ENCODE peak calls at places on chromosomes 3 and 15, in five cellular contexts. J is psoas muscle; R is lower lobe of right lung; Q is CD4-positive, alpha-beta T cell; U is HFF-Myc. O is an unnamed sample.

GRCh38 chr15:53586815-53587214 is 172.6 kb downstream of the WDR72 start:
- DNase-seq in J (no peak), R (peak), Q (no peak), U (no peak), O (no peak)

GRCh38 chr3:143901105-143901504 is 52.8 kb upstream of the SLC9A9 start:
- DNase-seq in J (no peak), R (no peak), Q (no peak), U (peak), O (peak)

GRCh38 chr15:55587321-55588069 is 650 bp downstream of the PYGO1 start:
- DNase-seq in J (peak), R (peak), Q (no peak), U (no peak), O (no peak)

GRCh38 chr3:98095870-98096269 is 8.9 kb downstream of the OR5AC2 start:
- DNase-seq in J (no peak), R (no peak), Q (no peak), U (no peak), O (no peak)

GRCh38 chr3:29711255-29711771 is 430.4 kb downstream of the RBMS3 start:
- DNase-seq in J (no peak), R (no peak), Q (no peak), U (no peak), O (no peak)

GRCh38 chr3:194322701-194323174 is 28.4 kb downstream of the CPN2 start:
- DNase-seq in J (peak), R (no peak), Q (no peak), U (peak), O (no peak)

GRCh38 chr15:64754663-64755426 is 20.5 kb downstream of the RBPMS2 start:
- DNase-seq in J (no peak), R (no peak), Q (no peak), U (no peak), O (no peak)

GRCh38 chr3:100992086-100993033 is 861 bp downstream of the ABI3BP start:
- DNase-seq in J (no peak), R (no peak), Q (no peak), U (no peak), O (no peak)

GRCh38 chr15:31300981-31301686 is 25.5 kb upstream of the KLF13 start:
- DNase-seq in J (no peak), R (no peak), Q (no peak), U (no peak), O (no peak)

GRCh38 chr15:100669260-100669659 is 66.9 kb downstream of the ASB7 start:
- DNase-seq in J (no peak), R (no peak), Q (no peak), U (no peak), O (no peak)

GRCh38 chr3:52444860-52445793 is at the start of gene SEMA3G:
- DNase-seq in J (peak), R (peak), Q (peak), U (no peak), O (no peak)

GRCh38 chr3:190359813-190360212 is 28.1 kb upstream of the CLDN16 start:
- DNase-seq in J (no peak), R (no peak), Q (no peak), U (no peak), O (no peak)

GRCh38 chr3:48402281-48402732 is 27.6 kb downstream of the PLXNB1 start:
- DNase-seq in J (peak), R (peak), Q (no peak), U (peak), O (peak)

GRCh38 chr3:98726084-98726483 is 37.1 kb upstream of the ST3GAL6 start:
- DNase-seq in J (no peak), R (no peak), Q (no peak), U (no peak), O (no peak)

GRCh38 chr15:50854594-50855490 is 53.6 kb upstream of the AP4E1 start:
- DNase-seq in J (no peak), R (no peak), Q (no peak), U (no peak), O (peak)

GRCh38 chr3:58214484-58215316 is 3.9 kb upstream of the DNASE1L3 start:
- DNase-seq in J (no peak), R (peak), Q (no peak), U (no peak), O (no peak)

GRCh38 chr3:170038434-170039110 is 777 bp downstream of the GPR160 start:
- DNase-seq in J (no peak), R (peak), Q (peak), U (no peak), O (no peak)

GRCh38 chr3:196409409-196409808 is 22.8 kb downstream of the UBXN7 start:
- DNase-seq in J (no peak), R (no peak), Q (no peak), U (no peak), O (no peak)

GRCh38 chr3:115470254-115470653 is 153.1 kb upstream of the GAP43 start:
- DNase-seq in J (no peak), R (no peak), Q (no peak), U (no peak), O (no peak)

GRCh38 chr3:129383292-129383860 is 45.1 kb downstream of the EFCAB12 start:
- DNase-seq in J (peak), R (no peak), Q (peak), U (peak), O (peak)

GRCh38 chr15:99104788-99105515 is at the start of gene SYNM:
- DNase-seq in J (peak), R (peak), Q (no peak), U (peak), O (no peak)
- TF ChIP-seq CTCF in J (peak), R (peak), Q (no peak), U (peak), O (peak)

GRCh38 chr3:72655758-72656157 is 192.5 kb downstream of the SHQ1 start:
- DNase-seq in J (no peak), R (no peak), Q (no peak), U (no peak), O (no peak)
- TF ChIP-seq CTCF in J (no peak), R (no peak), Q (no peak), U (peak), O (no peak)

GRCh38 chr15:97747342-97747741 is 213.2 kb upstream of the ARRDC4 start:
- DNase-seq in J (no peak), R (no peak), Q (no peak), U (no peak), O (no peak)

GRCh38 chr15:97750071-97750470 is 210.4 kb upstream of the ARRDC4 start:
- DNase-seq in J (no peak), R (no peak), Q (no peak), U (no peak), O (no peak)

GRCh38 chr15:97748576-97748975 is 211.9 kb upstream of the ARRDC4 start:
- DNase-seq in J (no peak), R (no peak), Q (no peak), U (no peak), O (no peak)

DNA sequence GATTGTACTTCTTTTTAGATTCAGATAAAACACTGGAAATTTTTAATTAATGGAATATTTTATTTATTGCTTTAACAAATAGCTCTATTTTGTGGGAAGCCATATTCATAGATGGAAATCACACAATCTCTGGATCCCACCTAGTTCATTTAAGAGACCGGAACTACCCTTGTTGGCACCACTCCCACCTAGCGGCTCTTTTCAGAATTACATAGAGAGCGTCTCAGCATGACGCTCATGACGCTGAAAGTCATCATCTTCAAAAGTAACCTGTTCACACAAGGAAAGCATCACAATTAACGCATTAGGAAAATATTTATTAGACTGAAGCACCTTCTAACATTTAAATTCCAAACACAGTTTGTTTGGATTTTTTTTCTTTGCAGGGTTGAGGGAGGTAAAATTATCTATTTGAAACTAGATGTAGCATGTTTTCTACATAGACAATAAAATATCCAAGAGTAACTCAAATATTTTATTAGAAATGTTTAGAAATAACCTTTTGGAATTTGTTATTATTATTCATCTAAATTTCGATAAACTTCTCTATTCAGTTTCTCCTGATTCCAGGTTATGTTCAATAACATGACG is 214.9 kb upstream of the ARRDC4 start:
- DNase-seq in J (no peak), R (no peak), Q (no peak), U (peak), O (no peak)
- TF ChIP-seq CTCF in J (peak), R (peak), Q (peak), U (peak), O (no peak)

GRCh38 chr15:47711654-47712053 is 5.7 kb upstream of the SEMA6D start:
- DNase-seq in J (no peak), R (no peak), Q (no peak), U (no peak), O (no peak)
- TF ChIP-seq CTCF in J (peak), R (peak), Q (no peak), U (peak), O (peak)

GRCh38 chr3:106860182-106860581 is 517.1 kb upstream of the CCDC54 start:
- DNase-seq in J (no peak), R (no peak), Q (no peak), U (no peak), O (no peak)

DNA sequence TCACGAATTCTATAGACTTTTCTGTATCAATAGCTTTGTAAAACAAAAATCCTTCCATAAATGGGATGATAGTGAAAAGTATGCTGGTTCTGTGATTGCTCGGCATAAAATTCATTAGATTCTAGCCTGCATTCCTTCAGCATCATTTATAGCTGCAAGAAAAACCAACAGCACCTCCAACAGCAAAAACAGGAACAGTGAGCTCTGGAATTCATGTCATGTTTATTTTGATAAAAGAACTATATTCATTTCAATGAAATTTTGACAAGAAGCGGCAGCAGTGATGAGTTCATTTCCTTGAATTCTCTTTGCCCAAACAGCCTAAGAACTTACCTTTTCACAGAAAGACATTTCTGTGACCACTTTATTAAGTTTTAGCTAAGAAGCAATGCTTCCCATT is 515.2 kb upstream of the CCDC54 start:
- DNase-seq in J (no peak), R (no peak), Q (no peak), U (no peak), O (no peak)
- TF ChIP-seq CTCF in J (no peak), R (no peak), Q (no peak), U (no peak), O (peak)

GRCh38 chr15:96354731-96355560 is 24.4 kb downstream of the NR2F2 start:
- DNase-seq in J (no peak), R (no peak), Q (no peak), U (no peak), O (peak)
- TF ChIP-seq CTCF in J (peak), R (peak), Q (no peak), U (peak), O (peak)

GRCh38 chr3:45939341-45939771 is 3.9 kb upstream of the CXCR6 start:
- DNase-seq in J (no peak), R (no peak), Q (no peak), U (no peak), O (no peak)
- TF ChIP-seq CTCF in J (no peak), R (no peak), Q (no peak), U (no peak), O (no peak)

O was measured in AG09319.